ENCODE peak calls at places on chromosomes 12 and 14, in ten cellular contexts. A, Q, H, Z, E, D, V, I, T and F are unnamed samples.
A peak's percentile ranks its signal among the peaks of the same experiment; 100 is the strongest.

GRCh38 chr14:37172024-37172869 is at the start of gene SLC25A21:
- DNase-seq in A (peak; percentile 53), Q (peak; percentile 54), H (peak; percentile 56), Z (no peak), E (peak; percentile 85), D (peak; percentile 70), V (peak; percentile 20), I (peak; percentile 89), T (peak; percentile 50), F (peak; percentile 44)

GRCh38 chr14:21846227-21846885 is 172.7 kb upstream of the OR4E1 start:
- DNase-seq in A (no peak), Q (no peak), H (no peak), Z (peak; percentile 28), E (peak; percentile 14), D (no peak), V (peak; percentile 86), I (peak; percentile 26), T (no peak), F (no peak)

GRCh38 chr12:51027342-51027835 is 1.2 kb upstream of the SLC11A2 start:
- DNase-seq in A (no peak), Q (no peak), H (no peak), Z (no peak), E (no peak), D (no peak), V (no peak), I (no peak), T (no peak), F (no peak)

GRCh38 chr14:104142136-104143041 is 4.0 kb downstream of the KIF26A start:
- DNase-seq in A (no peak), Q (no peak), H (no peak), Z (no peak), E (no peak), D (no peak), V (no peak), I (no peak), T (no peak), F (no peak)

GRCh38 chr12:76268267-76268666 is 79.9 kb downstream of the BBS10 start:
- DNase-seq in A (no peak), Q (no peak), H (no peak), Z (no peak), E (no peak), D (no peak), V (no peak), I (no peak), T (no peak), F (no peak)

GRCh38 chr12:117900561-117900960 is 68.2 kb downstream of the KSR2 start:
- DNase-seq in A (no peak), Q (no peak), H (no peak), Z (no peak), E (peak; percentile 74), D (no peak), V (no peak), I (no peak), T (no peak), F (peak; percentile 2)

GRCh38 chr12:109604902-109605536 is 31.4 kb downstream of the MVK start:
- DNase-seq in A (no peak), Q (no peak), H (no peak), Z (no peak), E (no peak), D (no peak), V (no peak), I (peak; percentile 64), T (no peak), F (no peak)

GRCh38 chr14:53619625-53620324 is 336.9 kb downstream of the BMP4 start:
- DNase-seq in A (no peak), Q (peak; percentile 5), H (no peak), Z (no peak), E (no peak), D (no peak), V (no peak), I (peak; percentile 27), T (no peak), F (no peak)

GRCh38 chr14:91059576-91060471 is 617 bp downstream of the RPS6KA5 start:
- DNase-seq in A (peak; percentile 44), Q (peak; percentile 23), H (no peak), Z (peak; percentile 39), E (peak; percentile 13), D (peak; percentile 31), V (peak; percentile 69), I (peak; percentile 68), T (no peak), F (no peak)

GRCh38 chr12:117063162-117063911 is 35.9 kb downstream of the TESC start:
- DNase-seq in A (no peak), Q (no peak), H (no peak), Z (peak; percentile 6), E (no peak), D (no peak), V (peak; percentile 39), I (no peak), T (no peak), F (no peak)

GRCh38 chr12:102227954-102228353 is 30.3 kb upstream of the PMCH start:
- DNase-seq in A (no peak), Q (no peak), H (no peak), Z (no peak), E (no peak), D (no peak), V (no peak), I (no peak), T (no peak), F (no peak)

GRCh38 chr12:96303656-96304055 is 96.6 kb downstream of the CDK17 start:
- DNase-seq in A (no peak), Q (no peak), H (no peak), Z (no peak), E (no peak), D (no peak), V (no peak), I (no peak), T (no peak), F (no peak)

GRCh38 chr14:53355581-53356112 is 202.5 kb upstream of the DDHD1 start:
- DNase-seq in A (no peak), Q (no peak), H (no peak), Z (no peak), E (peak; percentile 95), D (no peak), V (no peak), I (peak; percentile 93), T (no peak), F (peak; percentile 89)

GRCh38 chr12:39752482-39753147 is 133.0 kb upstream of the ABCD2 start:
- DNase-seq in A (no peak), Q (no peak), H (no peak), Z (no peak), E (no peak), D (no peak), V (no peak), I (no peak), T (no peak), F (no peak)

GRCh38 chr12:12008931-12009611 is 61.7 kb upstream of the BCL2L14 start:
- DNase-seq in A (no peak), Q (peak; percentile 2), H (peak; percentile 8), Z (no peak), E (peak; percentile 97), D (no peak), V (peak; percentile 65), I (peak; percentile 90), T (peak; percentile 73), F (no peak)

GRCh38 chr14:76539130-76539529 is 163.2 kb downstream of the ESRRB start:
- DNase-seq in A (no peak), Q (no peak), H (no peak), Z (no peak), E (no peak), D (no peak), V (no peak), I (no peak), T (no peak), F (no peak)

GRCh38 chr12:112218150-112218549 is 92.8 kb downstream of the TRAFD1 start:
- DNase-seq in A (no peak), Q (no peak), H (no peak), Z (no peak), E (no peak), D (no peak), V (no peak), I (no peak), T (no peak), F (no peak)

GRCh38 chr14:55706893-55707292 is 126.9 kb downstream of the KTN1 start:
- DNase-seq in A (no peak), Q (no peak), H (no peak), Z (no peak), E (no peak), D (no peak), V (no peak), I (no peak), T (no peak), F (no peak)

GRCh38 chr12:110347767-110348166 is 55.7 kb downstream of the ANAPC7 start:
- DNase-seq in A (no peak), Q (no peak), H (no peak), Z (no peak), E (no peak), D (no peak), V (no peak), I (no peak), T (no peak), F (no peak)

GRCh38 chr14:104897286-104898194 is 27.1 kb upstream of the PLD4 start:
- DNase-seq in A (no peak), Q (no peak), H (no peak), Z (no peak), E (no peak), D (no peak), V (no peak), I (no peak), T (no peak), F (no peak)

GRCh38 chr12:68964013-68964412 is 31.0 kb upstream of the CPM start:
- DNase-seq in A (no peak), Q (no peak), H (no peak), Z (no peak), E (no peak), D (no peak), V (no peak), I (no peak), T (no peak), F (no peak)